ENCODE peak calls at places on chromosomes 16 and 17, in four cellular contexts. One of them, this sample, is unnamed.

GRCh38 chr16:38941-39892 is 14.2 kb downstream of the POLR3K start:
- DNase-seq in GDM1: no peak
- DNase-seq in germinal center: peak
- DNase-seq in T-helper 1 cell: peak
- DNase-seq in this sample: no peak

GRCh38 chr17:19464033-19465026 is 53.3 kb downstream of the RNF112 start:
- DNase-seq in GDM1: no peak
- DNase-seq in germinal center: no peak
- DNase-seq in T-helper 1 cell: no peak
- DNase-seq in this sample: no peak

GRCh38 chr17:2928294-2928890 is 132.2 kb downstream of the RAP1GAP2 start:
- DNase-seq in GDM1: no peak
- DNase-seq in germinal center: no peak
- DNase-seq in T-helper 1 cell: no peak
- DNase-seq in this sample: no peak

GRCh38 chr17:9187828-9188227 is 166.5 kb downstream of the NTN1 start:
- DNase-seq in GDM1: no peak
- DNase-seq in germinal center: no peak
- DNase-seq in T-helper 1 cell: no peak
- DNase-seq in this sample: no peak

GRCh38 chr17:61880589-61881102 is 17.3 kb upstream of the BRIP1 start:
- DNase-seq in GDM1: no peak
- DNase-seq in germinal center: no peak
- DNase-seq in T-helper 1 cell: no peak
- DNase-seq in this sample: no peak

GRCh38 chr16:54080524-54081008 is 206.0 kb downstream of the IRX3 start:
- DNase-seq in GDM1: no peak
- DNase-seq in germinal center: no peak
- DNase-seq in T-helper 1 cell: no peak
- DNase-seq in this sample: no peak

GRCh38 chr16:9847146-9847545 is 335.1 kb downstream of the GRIN2A start:
- DNase-seq in GDM1: no peak
- DNase-seq in germinal center: no peak
- DNase-seq in T-helper 1 cell: no peak
- DNase-seq in this sample: no peak

GRCh38 chr16:68356919-68357286 is 46.1 kb downstream of the PRMT7 start:
- DNase-seq in GDM1: no peak
- DNase-seq in germinal center: no peak
- DNase-seq in T-helper 1 cell: no peak
- DNase-seq in this sample: no peak